ENCODE peak calls at places on chromosomes 4 and X, in four cellular contexts. One of them, this sample, is unnamed.

GRCh38 chr4:70722199-70722791 is 531 bp downstream of the RUFY3 start:
- DNase-seq in WTC11: no peak
- DNase-seq in HepG2: no peak
- DNase-seq in SK-N-SH: peak
- DNase-seq in this sample: peak

GRCh38 chrX:118528089-118528753 is 32.6 kb downstream of the DOCK11 start:
- DNase-seq in WTC11: no peak
- DNase-seq in HepG2: no peak
- DNase-seq in SK-N-SH: no peak
- DNase-seq in this sample: no peak

GRCh38 chrX:40887476-40887875 is 152.1 kb upstream of the MED14 start:
- DNase-seq in WTC11: no peak
- DNase-seq in HepG2: no peak
- DNase-seq in SK-N-SH: no peak
- DNase-seq in this sample: no peak

GRCh38 chr4:101019941-101020401 is 327.4 kb downstream of the PPP3CA start:
- DNase-seq in WTC11: no peak
- DNase-seq in HepG2: peak
- DNase-seq in SK-N-SH: no peak
- DNase-seq in this sample: no peak

GRCh38 chrX:13540602-13541001 is 28.8 kb upstream of the EGFL6 start:
- DNase-seq in WTC11: no peak
- DNase-seq in HepG2: no peak
- DNase-seq in SK-N-SH: no peak
- DNase-seq in this sample: no peak

GRCh38 chrX:78746496-78746895 is 1.0 kb upstream of the LPAR4 start:
- DNase-seq in WTC11: peak
- DNase-seq in HepG2: no peak
- DNase-seq in SK-N-SH: no peak
- DNase-seq in this sample: no peak

GRCh38 chrX:134255555-134255954 is 18.6 kb downstream of the CCDC160 start:
- DNase-seq in WTC11: no peak
- DNase-seq in HepG2: no peak
- DNase-seq in SK-N-SH: no peak
- DNase-seq in this sample: no peak

GRCh38 chr4:133147922-133148689 is 988 bp upstream of the PCDH10 start:
- DNase-seq in WTC11: no peak
- DNase-seq in HepG2: no peak
- DNase-seq in SK-N-SH: peak
- DNase-seq in this sample: no peak

GRCh38 chrX:24282381-24283121 is 31.3 kb downstream of the SUPT20HL2 start:
- DNase-seq in WTC11: no peak
- DNase-seq in HepG2: no peak
- DNase-seq in SK-N-SH: no peak
- DNase-seq in this sample: no peak

GRCh38 chrX:65596270-65596669 is 61.7 kb upstream of the LAS1L start:
- DNase-seq in WTC11: no peak
- DNase-seq in HepG2: no peak
- DNase-seq in SK-N-SH: no peak
- DNase-seq in this sample: peak

GRCh38 chrX:103536071-103536470 is 16.8 kb upstream of the RAB40A start:
- DNase-seq in WTC11: no peak
- DNase-seq in HepG2: no peak
- DNase-seq in SK-N-SH: no peak
- DNase-seq in this sample: no peak

GRCh38 chrX:10155137-10155536 is 1.6 kb upstream of the CLCN4 start:
- DNase-seq in WTC11: no peak
- DNase-seq in HepG2: no peak
- DNase-seq in SK-N-SH: no peak
- DNase-seq in this sample: no peak

GRCh38 chr4:42361475-42361874 is 35.8 kb upstream of the SHISA3 start:
- DNase-seq in WTC11: no peak
- DNase-seq in HepG2: no peak
- DNase-seq in SK-N-SH: no peak
- DNase-seq in this sample: no peak

GRCh38 chr4:110668463-110669245 is 45.8 kb upstream of the PITX2 start:
- DNase-seq in WTC11: no peak
- DNase-seq in HepG2: no peak
- DNase-seq in SK-N-SH: no peak
- DNase-seq in this sample: no peak

GRCh38 chrX:70262952-70263567 is 3.1 kb upstream of the P2RY4 start:
- DNase-seq in WTC11: peak
- DNase-seq in HepG2: peak
- DNase-seq in SK-N-SH: peak
- DNase-seq in this sample: peak

GRCh38 chr4:105666693-105667092 is 41.8 kb downstream of the INTS12 start:
- DNase-seq in WTC11: no peak
- DNase-seq in HepG2: no peak
- DNase-seq in SK-N-SH: no peak
- DNase-seq in this sample: no peak

GRCh38 chr4:6548201-6548881 is 26.6 kb upstream of the MAN2B2 start:
- DNase-seq in WTC11: peak
- DNase-seq in HepG2: peak
- DNase-seq in SK-N-SH: peak
- DNase-seq in this sample: peak

GRCh38 chr4:8297141-8297601 is 27.6 kb downstream of the HTRA3 start:
- DNase-seq in WTC11: peak
- DNase-seq in HepG2: no peak
- DNase-seq in SK-N-SH: no peak
- DNase-seq in this sample: no peak

GRCh38 chr4:127015616-127016015 is 617.1 kb upstream of the INTU start:
- DNase-seq in WTC11: peak
- DNase-seq in HepG2: no peak
- DNase-seq in SK-N-SH: no peak
- DNase-seq in this sample: no peak

GRCh38 chr4:53861856-53862610 is 202.4 kb downstream of the CHIC2 start:
- DNase-seq in WTC11: no peak
- DNase-seq in HepG2: no peak
- DNase-seq in SK-N-SH: no peak
- DNase-seq in this sample: no peak

GRCh38 chr4:186190456-186191265 is 706 bp upstream of the CYP4V2 start:
- DNase-seq in WTC11: peak
- DNase-seq in HepG2: no peak
- DNase-seq in SK-N-SH: peak
- DNase-seq in this sample: peak

GRCh38 chrX:87664381-87664780 is 146.8 kb downstream of the KLHL4 start:
- DNase-seq in WTC11: no peak
- DNase-seq in HepG2: no peak
- DNase-seq in SK-N-SH: peak
- DNase-seq in this sample: peak

GRCh38 chr4:157076578-157076947 is 613 bp downstream of the GLRB start:
- DNase-seq in WTC11: no peak
- DNase-seq in HepG2: no peak
- DNase-seq in SK-N-SH: peak
- DNase-seq in this sample: no peak

GRCh38 chrX:14504960-14505538 is 24.3 kb upstream of the GLRA2 start:
- DNase-seq in WTC11: no peak
- DNase-seq in HepG2: no peak
- DNase-seq in SK-N-SH: no peak
- DNase-seq in this sample: no peak

GRCh38 chr4:26183017-26183416 is 137.8 kb upstream of the RBPJ start:
- DNase-seq in WTC11: no peak
- DNase-seq in HepG2: no peak
- DNase-seq in SK-N-SH: no peak
- DNase-seq in this sample: no peak

GRCh38 chr4:123397276-123398150 is 918 bp downstream of the SPRY1 start:
- DNase-seq in WTC11: peak
- DNase-seq in HepG2: peak
- DNase-seq in SK-N-SH: peak
- DNase-seq in this sample: no peak

GRCh38 chrX:47283015-47283771 is 50.4 kb downstream of the USP11 start:
- DNase-seq in WTC11: no peak
- DNase-seq in HepG2: peak
- DNase-seq in SK-N-SH: peak
- DNase-seq in this sample: peak

GRCh38 chr4:168203233-168203911 is 111.0 kb downstream of the ANXA10 start:
- DNase-seq in WTC11: no peak
- DNase-seq in HepG2: no peak
- DNase-seq in SK-N-SH: no peak
- DNase-seq in this sample: no peak

GRCh38 chrX:68261060-68261672 is 172.1 kb downstream of the OPHN1 start:
- DNase-seq in WTC11: no peak
- DNase-seq in HepG2: no peak
- DNase-seq in SK-N-SH: no peak
- DNase-seq in this sample: no peak

GRCh38 chr4:121726642-121727268 is 30.0 kb upstream of the ANXA5 start:
- DNase-seq in WTC11: no peak
- DNase-seq in HepG2: peak
- DNase-seq in SK-N-SH: peak
- DNase-seq in this sample: peak

GRCh38 chr4:40490481-40490880 is 139.2 kb downstream of the RBM47 start:
- DNase-seq in WTC11: no peak
- DNase-seq in HepG2: no peak
- DNase-seq in SK-N-SH: no peak
- DNase-seq in this sample: no peak

GRCh38 chrX:56803849-56804681 is 75.0 kb downstream of the NBDY start:
- DNase-seq in WTC11: no peak
- DNase-seq in HepG2: no peak
- DNase-seq in SK-N-SH: no peak
- DNase-seq in this sample: no peak

GRCh38 chrX:74353984-74354383 is 50.0 kb downstream of the ZCCHC13 start:
- DNase-seq in WTC11: no peak
- DNase-seq in HepG2: no peak
- DNase-seq in SK-N-SH: no peak
- DNase-seq in this sample: no peak

GRCh38 chr4:161206528-161207080 is 957.2 kb downstream of the FSTL5 start:
- DNase-seq in WTC11: no peak
- DNase-seq in HepG2: no peak
- DNase-seq in SK-N-SH: peak
- DNase-seq in this sample: no peak

GRCh38 chr4:181637186-181638105 is 605.8 kb upstream of the TENM3 start:
- DNase-seq in WTC11: no peak
- DNase-seq in HepG2: no peak
- DNase-seq in SK-N-SH: no peak
- DNase-seq in this sample: no peak

GRCh38 chr4:26812049-26812729 is 48.5 kb upstream of the STIM2 start:
- DNase-seq in WTC11: no peak
- DNase-seq in HepG2: no peak
- DNase-seq in SK-N-SH: no peak
- DNase-seq in this sample: no peak

GRCh38 chrX:23578079-23578478 is 89.2 kb upstream of the PRDX4 start:
- DNase-seq in WTC11: no peak
- DNase-seq in HepG2: no peak
- DNase-seq in SK-N-SH: no peak
- DNase-seq in this sample: no peak

DNA sequence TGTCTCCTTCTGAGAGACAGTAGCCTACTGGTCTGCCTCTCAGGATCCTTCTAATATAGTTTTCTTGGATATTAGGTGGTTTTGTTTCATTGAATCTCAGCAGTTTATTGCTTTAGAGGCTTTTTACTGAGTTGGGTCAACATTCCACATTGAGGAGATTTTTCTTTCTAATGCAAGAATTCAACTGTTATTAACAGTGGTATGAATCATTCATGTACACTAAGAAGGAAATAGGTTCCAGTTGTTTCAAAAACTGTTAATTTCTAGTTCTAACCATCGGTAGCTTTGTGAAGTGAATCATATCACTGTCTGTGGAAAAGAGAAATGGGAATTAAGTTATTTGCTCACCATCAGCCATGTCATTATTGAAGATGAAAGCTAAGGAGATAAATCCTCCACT is 331.5 kb downstream of the RPA4 start:
- DNase-seq in WTC11: no peak
- DNase-seq in HepG2: no peak
- DNase-seq in SK-N-SH: no peak
- DNase-seq in this sample: no peak
- TF ChIP-seq FOXJ3 in WTC11: no peak
- TF ChIP-seq FOXJ3 in HepG2: no peak
- TF ChIP-seq FOXJ3 in SK-N-SH: no peak
- TF ChIP-seq FOXJ3 in this sample: no peak

GRCh38 chr4:108972613-108973283 is 209.9 kb upstream of the ETNPPL start:
- DNase-seq in WTC11: no peak
- DNase-seq in HepG2: no peak
- DNase-seq in SK-N-SH: no peak
- DNase-seq in this sample: no peak

GRCh38 chr4:108965472-108966076 is 202.7 kb upstream of the ETNPPL start:
- DNase-seq in WTC11: no peak
- DNase-seq in HepG2: no peak
- DNase-seq in SK-N-SH: no peak
- DNase-seq in this sample: no peak

GRCh38 chr4:108971473-108971872 is 208.6 kb upstream of the ETNPPL start:
- DNase-seq in WTC11: no peak
- DNase-seq in HepG2: no peak
- DNase-seq in SK-N-SH: no peak
- DNase-seq in this sample: no peak
- TF ChIP-seq FOXJ3 in WTC11: no peak
- TF ChIP-seq FOXJ3 in HepG2: no peak
- TF ChIP-seq FOXJ3 in SK-N-SH: no peak
- TF ChIP-seq FOXJ3 in this sample: no peak

DNA sequence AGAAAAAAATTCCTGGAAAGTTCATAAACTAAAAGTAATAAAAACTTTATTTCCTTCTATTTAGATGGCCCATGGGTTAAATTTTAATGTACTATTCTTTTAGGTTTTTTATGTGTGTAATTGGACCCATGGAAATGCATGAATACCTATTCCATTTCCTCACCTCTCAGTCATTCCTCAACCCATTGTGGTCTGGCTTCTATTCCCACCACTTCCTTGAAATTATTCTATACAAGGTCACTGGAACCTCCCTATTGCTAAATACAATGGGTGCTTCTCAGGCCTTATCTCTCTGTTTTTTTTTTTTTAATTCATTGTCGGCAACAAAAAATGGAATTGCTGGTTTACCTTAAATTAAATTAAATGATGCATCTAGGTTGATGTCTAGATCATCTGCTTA is 17.2 kb downstream of the SLC39A8 start:
- DNase-seq in WTC11: no peak
- DNase-seq in HepG2: no peak
- DNase-seq in SK-N-SH: no peak
- DNase-seq in this sample: no peak
- TF ChIP-seq FOXJ3 in WTC11: no peak
- TF ChIP-seq FOXJ3 in HepG2: no peak
- TF ChIP-seq FOXJ3 in SK-N-SH: no peak
- TF ChIP-seq FOXJ3 in this sample: no peak

DNA sequence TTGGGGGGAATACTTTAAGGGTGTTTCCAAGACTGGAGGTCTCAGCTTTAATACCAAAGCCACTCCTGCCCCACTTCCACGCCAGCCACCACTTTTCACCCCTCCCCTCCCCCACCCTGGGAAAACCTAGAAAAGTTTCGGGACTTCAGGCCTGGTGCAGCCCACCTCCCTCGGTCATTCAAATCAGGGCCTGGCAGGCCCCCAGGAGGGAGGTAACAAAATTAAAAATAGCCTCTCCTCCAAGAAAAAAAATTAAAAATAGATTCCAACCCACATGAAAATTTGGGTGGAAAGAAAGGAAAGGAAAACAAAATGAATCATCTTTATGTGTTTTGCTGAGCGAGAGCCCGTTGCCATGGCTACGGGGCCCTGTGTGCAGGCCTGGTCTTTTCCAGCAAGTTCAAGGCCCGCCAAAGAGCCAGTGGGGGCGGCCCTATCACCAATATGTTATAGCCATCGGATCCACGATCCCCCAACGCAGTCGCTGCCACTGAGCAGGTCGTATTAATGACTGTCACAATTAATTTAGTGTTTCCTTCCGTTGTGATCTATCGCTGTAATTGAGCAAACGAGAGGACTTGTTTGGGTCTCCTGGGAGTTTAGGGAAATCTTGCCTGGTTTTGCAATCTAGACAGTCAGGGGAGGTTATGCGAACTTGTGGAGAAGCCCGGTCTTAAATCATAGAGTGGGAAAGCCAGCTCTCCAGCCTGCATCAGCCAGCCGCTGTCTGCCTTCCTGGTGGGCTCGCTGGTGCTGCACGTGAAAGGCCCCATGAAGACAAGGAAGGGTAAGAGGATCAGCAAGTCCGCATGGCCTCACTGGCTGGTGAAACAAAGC is 452.5 kb downstream of the BCOR start:
- DNase-seq in WTC11: no peak
- DNase-seq in HepG2: no peak
- DNase-seq in SK-N-SH: no peak
- DNase-seq in this sample: peak
- TF ChIP-seq FOXJ3 in WTC11: no peak
- TF ChIP-seq FOXJ3 in HepG2: no peak
- TF ChIP-seq FOXJ3 in SK-N-SH: no peak
- TF ChIP-seq FOXJ3 in this sample: no peak